ENCODE peak calls at places on chromosomes 16 and 17, in four cellular contexts. H is MG63; U is effector memory CD4-positive, alpha-beta T cell; Y is left ventricle myocardium inferior. I is an unnamed sample.

GRCh38 chr17:21686165-21687015 is 5.9 kb upstream of the KCNJ18 start:
- DNase-seq in Y (no peak), H (no peak), U (no peak), I (no peak)

GRCh38 chr17:57517519-57518342 is 227.4 kb downstream of the CCDC182 start:
- DNase-seq in U (no peak), Y (no peak), H (no peak), I (no peak)

GRCh38 chr17:65277576-65277975 is 140.4 kb downstream of the RGS9 start:
- DNase-seq in H (peak), Y (no peak), U (no peak), I (no peak)

GRCh38 chr17:43092891-43093290 is 32.3 kb downstream of the BRCA1 start:
- DNase-seq in H (no peak), Y (no peak), U (no peak), I (no peak)

GRCh38 chr16:1670371-1670770 is 7.7 kb upstream of the JPT2 start:
- DNase-seq in U (no peak), Y (no peak), H (no peak), I (no peak)

GRCh38 chr17:81049973-81050551 is 15.1 kb downstream of the BAIAP2 start:
- DNase-seq in Y (peak), U (no peak), H (no peak), I (no peak)

GRCh38 chr17:82356028-82356427 is 3.0 kb upstream of the TEX19 start:
- DNase-seq in H (no peak), Y (no peak), U (no peak), I (no peak)

GRCh38 chr17:76791053-76791980 is 53.4 kb downstream of the MFSD11 start:
- DNase-seq in H (peak), Y (no peak), U (no peak), I (peak)

GRCh38 chr16:84278968-84279367 is 15.7 kb upstream of the WFDC1 start:
- DNase-seq in Y (no peak), H (no peak), U (no peak), I (no peak)

GRCh38 chr16:88781140-88782077 is 3.6 kb downstream of the PIEZO1 start:
- DNase-seq in Y (no peak), U (peak), H (no peak), I (no peak)

GRCh38 chr17:16428098-16428882 is 12.9 kb downstream of the TRPV2 start:
- DNase-seq in U (no peak), H (no peak), Y (peak), I (no peak)

GRCh38 chr16:89367538-89368059 is 122.8 kb downstream of the ANKRD11 start:
- DNase-seq in H (no peak), U (no peak), Y (no peak), I (no peak)

GRCh38 chr16:66619534-66620418 is 15.3 kb downstream of the CMTM3 start:
- DNase-seq in H (no peak), Y (no peak), U (no peak), I (peak)

GRCh38 chr16:53131363-53132071 is 76.7 kb downstream of the CHD9 start:
- DNase-seq in Y (peak), H (peak), U (peak), I (no peak)

GRCh38 chr17:75765981-75766380 is 989 bp upstream of the GALK1 start:
- DNase-seq in Y (no peak), H (no peak), U (no peak), I (no peak)

GRCh38 chr16:56518435-56518834 is 1.4 kb downstream of the BBS2 start:
- DNase-seq in U (no peak), Y (no peak), H (peak), I (no peak)

GRCh38 chr16:2846511-2847310 is 11.3 kb downstream of the PRSS22 start:
- DNase-seq in U (no peak), Y (no peak), H (no peak), I (peak)

GRCh38 chr17:12133183-12133582 is 112.5 kb downstream of the MAP2K4 start:
- DNase-seq in H (no peak), U (no peak), Y (no peak), I (no peak)
- H3K4me3 ChIP-seq in H (no peak), U (no peak), Y (no peak), I (no peak)

GRCh38 chr17:61303334-61304096 is 96.1 kb upstream of the TBX2 start:
- DNase-seq in H (no peak), Y (no peak), U (no peak), I (no peak)

GRCh38 chr17:61302911-61303310 is 96.7 kb upstream of the TBX2 start:
- DNase-seq in U (no peak), Y (no peak), H (no peak), I (no peak)

GRCh38 chr17:61294777-61295176 is 104.9 kb upstream of the TBX2 start:
- DNase-seq in U (no peak), Y (no peak), H (peak), I (no peak)

GRCh38 chr17:61296058-61296457 is 103.6 kb upstream of the TBX2 start:
- DNase-seq in U (no peak), Y (no peak), H (no peak), I (no peak)

GRCh38 chr17:61299517-61300513 is 99.8 kb upstream of the TBX2 start:
- DNase-seq in U (no peak), H (no peak), Y (no peak), I (no peak)
- H3K4me3 ChIP-seq in U (no peak), H (no peak), Y (no peak), I (no peak)

DNA sequence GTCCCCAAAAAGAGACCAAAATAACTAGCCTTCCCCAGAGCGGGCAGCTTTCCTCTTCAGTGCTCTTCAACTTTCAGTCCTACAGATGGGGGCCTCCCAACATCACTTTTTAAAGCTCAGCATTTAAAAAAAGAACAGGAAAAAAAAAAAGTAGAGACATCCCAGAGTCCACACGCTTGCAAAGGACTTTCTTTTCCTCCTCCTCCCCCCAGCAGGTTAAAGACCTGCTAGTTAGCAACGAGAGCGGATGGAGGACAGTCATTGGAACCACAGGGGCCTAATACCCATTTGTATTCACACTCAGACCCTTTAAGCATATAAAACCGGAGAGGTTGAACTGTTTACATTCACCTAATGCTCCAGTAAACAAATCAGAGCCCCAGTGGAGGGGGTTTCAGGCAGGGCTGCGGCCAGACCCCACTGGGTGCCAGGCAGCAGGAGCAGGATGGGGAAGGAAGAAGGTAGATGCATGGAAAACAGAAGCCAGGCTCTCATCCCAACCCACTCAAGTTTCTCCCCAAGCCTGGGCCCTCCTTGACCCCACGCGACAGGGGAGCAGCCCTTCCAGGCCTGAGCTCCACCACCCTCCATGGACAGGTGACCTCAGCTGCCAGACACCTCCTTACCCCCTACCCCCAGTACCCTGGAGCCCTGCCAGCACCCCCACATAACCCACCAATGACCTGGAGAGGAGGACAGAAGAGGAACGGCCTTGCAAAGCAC is 15.2 kb downstream of the ZFHX3 start:
- DNase-seq in H (no peak), U (no peak), Y (no peak), I (no peak)
- H3K4me3 ChIP-seq in H (no peak), U (no peak), Y (peak), I (no peak)

DNA sequence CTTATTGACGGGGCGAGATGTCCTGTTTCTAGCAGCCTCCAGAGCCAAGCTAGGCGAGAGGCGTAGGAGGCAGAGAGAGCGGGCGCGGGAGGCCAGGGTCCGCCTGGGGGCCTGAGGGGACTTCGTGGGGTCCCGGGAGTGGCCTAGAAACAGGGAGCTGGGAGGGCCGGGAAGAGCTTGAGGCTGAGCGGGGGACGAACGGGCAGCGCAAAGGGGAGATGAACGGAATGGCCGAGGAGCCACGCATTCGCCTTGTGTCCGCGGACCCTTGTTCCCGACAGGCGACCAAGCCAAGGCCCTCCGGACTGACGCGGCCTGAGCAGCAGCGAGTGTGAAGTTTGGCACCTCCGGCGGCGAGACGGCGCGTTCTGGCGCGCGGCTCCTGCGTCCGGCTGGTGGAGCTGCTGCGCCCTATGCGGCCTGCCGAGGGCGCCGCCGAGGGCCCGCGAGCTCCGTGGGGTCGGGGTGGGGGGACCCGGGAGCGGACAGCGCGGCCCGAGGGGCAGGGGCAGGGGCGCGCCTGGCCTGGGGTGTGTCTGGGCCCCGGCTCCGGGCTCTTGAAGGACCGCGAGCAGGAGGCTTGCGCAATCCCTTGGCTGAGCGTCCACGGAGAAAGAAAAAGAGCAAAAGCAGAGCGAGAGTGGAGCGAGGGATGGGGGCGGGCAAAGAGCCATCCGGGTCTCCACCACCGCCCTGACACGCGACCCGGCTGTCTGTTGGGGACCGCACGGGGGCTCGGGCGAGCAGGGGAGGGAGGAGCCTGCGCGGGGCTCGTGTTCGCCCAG is 1.2 kb upstream of the CBX4 start:
- DNase-seq in Y (peak), U (no peak), H (peak), I (no peak)
- H3K4me3 ChIP-seq in Y (peak), U (peak), H (peak), I (peak)

DNA sequence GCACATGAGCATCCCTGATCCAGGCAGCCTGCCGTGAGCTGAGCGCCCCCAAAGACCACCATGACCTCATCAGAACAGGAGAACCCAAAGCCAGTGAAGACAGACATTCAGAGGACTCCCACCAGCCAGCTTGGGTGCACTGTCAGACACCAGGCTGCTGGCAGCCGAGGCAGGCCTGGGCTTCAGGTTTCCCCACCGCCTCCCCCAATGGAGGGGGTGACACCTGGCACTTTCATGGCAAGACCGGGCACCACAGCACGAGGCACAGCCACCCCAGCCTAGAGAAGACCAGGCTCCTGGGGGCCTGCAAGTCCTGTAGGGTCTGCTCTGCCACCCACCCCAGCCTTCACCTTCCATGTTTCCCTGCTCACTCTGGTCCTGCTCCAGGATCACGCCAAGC is 140.5 kb downstream of the C16orf95 start:
- DNase-seq in H (no peak), Y (no peak), U (no peak), I (no peak)
- H3K4me3 ChIP-seq in H (no peak), Y (no peak), U (no peak), I (no peak)

GRCh38 chr16:14283786-14284185 is 212.7 kb downstream of the MRTFB start:
- DNase-seq in U (no peak), H (no peak), Y (no peak), I (no peak)

GRCh38 chr16:14286381-14287230 is 215.5 kb downstream of the MRTFB start:
- DNase-seq in U (no peak), Y (no peak), H (no peak), I (no peak)

GRCh38 chr16:14285542-14286380 is 214.6 kb downstream of the MRTFB start:
- DNase-seq in Y (peak), H (peak), U (peak), I (no peak)

GRCh38 chr16:14284930-14285541 is 213.9 kb downstream of the MRTFB start:
- DNase-seq in Y (peak), U (no peak), H (peak), I (no peak)

GRCh38 chr16:14284371-14284770 is 213.3 kb downstream of the MRTFB start:
- DNase-seq in U (no peak), H (no peak), Y (no peak), I (no peak)
- H3K4me3 ChIP-seq in U (no peak), H (peak), Y (no peak), I (no peak)

GRCh38 chr17:31013844-31014243 is 43.0 kb downstream of the RNF135 start:
- DNase-seq in U (no peak), Y (no peak), H (no peak), I (no peak)

GRCh38 chr17:31007695-31008373 is 37.0 kb downstream of the RNF135 start:
- DNase-seq in H (no peak), U (no peak), Y (no peak), I (no peak)

GRCh38 chr17:31004160-31004559 is 33.3 kb downstream of the RNF135 start:
- DNase-seq in U (no peak), Y (no peak), H (no peak), I (no peak)

GRCh38 chr17:31003225-31003866 is 32.5 kb downstream of the RNF135 start:
- DNase-seq in U (no peak), H (no peak), Y (no peak), I (no peak)

DNA sequence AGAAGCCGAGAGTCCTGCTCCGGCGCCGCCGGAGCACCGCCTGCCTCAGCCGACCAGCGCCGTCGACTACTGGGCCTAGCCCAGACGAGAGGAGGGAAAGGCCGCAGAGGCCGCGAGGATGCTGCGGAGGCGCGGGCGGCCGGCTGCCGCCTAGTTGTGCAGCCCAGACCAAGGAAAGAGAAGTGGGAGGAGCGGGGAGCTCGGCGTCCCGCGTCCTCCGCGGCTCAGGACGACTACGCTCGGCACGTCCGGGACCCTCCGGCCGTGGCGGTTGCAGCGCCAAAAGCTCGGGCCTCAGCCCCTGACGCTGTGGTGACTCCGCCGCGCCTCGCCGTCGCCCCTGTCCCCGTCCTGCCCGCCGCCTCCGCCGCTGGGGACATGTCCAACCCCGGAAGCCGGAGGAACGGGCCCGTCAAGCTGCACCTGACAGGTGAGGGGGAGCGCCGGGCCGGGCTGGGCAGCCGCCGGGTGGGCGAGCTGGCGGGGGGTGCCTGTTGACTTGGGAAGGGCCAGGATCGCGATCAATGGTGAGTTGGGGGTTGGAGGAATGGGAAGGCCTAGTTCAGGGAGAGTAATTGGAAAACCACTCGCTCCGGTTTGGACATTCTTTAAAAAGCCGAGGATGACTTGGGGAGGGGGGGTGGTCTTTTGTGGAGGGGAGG is 37.7 kb downstream of the RNF135 start:
- DNase-seq in Y (peak), H (peak), U (peak), I (no peak)
- H3K4me3 ChIP-seq in Y (peak), H (peak), U (peak), I (peak)

GRCh38 chr17:17496189-17497064 is at the start of gene RASD1:
- DNase-seq in H (peak), Y (peak), U (peak), I (no peak)

GRCh38 chr17:17493249-17493985 is 2.8 kb downstream of the RASD1 start:
- DNase-seq in U (no peak), Y (peak), H (no peak), I (no peak)

GRCh38 chr17:17493986-17494466 is 2.2 kb downstream of the RASD1 start:
- DNase-seq in U (no peak), H (no peak), Y (no peak), I (no peak)

GRCh38 chr17:17495448-17496188 is 577 bp downstream of the RASD1 start:
- DNase-seq in H (no peak), U (no peak), Y (no peak), I (no peak)

DNA sequence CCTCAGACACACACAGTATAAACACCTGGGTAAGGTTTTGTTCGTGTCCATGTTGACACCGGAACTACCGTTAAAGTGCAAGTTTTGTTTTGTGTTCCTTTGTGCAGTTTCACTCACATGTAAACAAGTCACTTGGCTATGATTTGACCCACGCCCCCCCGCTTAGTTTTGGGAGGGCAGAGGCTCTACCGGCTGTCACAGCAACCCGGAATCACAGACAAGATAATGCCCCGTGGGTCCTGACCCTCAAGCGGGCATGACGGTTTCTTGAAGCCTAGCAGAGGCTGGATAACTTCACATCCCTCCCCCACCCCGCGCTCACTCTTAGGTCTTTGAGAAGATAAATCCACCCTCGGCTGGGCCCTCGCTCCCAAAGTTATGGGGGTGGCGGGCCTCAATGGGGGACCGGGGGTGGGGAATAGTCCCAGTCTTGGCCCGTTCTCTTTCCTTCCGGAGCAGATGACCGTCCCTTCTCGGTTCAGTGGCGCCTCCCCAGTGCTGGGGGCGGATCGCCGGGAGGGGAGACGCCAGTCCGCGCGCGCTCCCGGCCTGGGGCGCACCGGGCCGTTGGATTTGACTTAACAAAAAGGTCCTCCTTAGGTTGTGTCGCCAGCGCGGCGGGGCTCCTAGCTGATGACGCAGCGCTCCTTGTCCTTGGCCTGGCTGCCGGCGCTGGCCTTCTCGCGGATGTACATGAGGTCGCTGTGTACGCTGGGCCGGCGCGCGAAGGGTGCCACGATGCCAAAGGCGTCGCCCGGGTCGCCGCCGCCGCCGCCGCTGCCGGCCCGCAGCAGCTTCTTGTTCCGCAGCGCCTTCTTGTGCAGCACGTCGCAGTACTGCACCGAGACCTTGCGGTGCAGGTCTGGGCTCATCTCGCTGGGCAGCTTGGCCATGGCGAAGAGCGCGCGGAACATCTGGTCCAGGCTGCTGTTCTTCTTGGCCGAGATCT is 1.4 kb downstream of the RASD1 start:
- DNase-seq in H (no peak), U (no peak), Y (peak), I (no peak)
- H3K4me3 ChIP-seq in H (no peak), U (peak), Y (peak), I (peak)

GRCh38 chr17:69501591-69502468 is 87.3 kb downstream of the MAP2K6 start:
- DNase-seq in U (no peak), Y (no peak), H (peak), I (peak)

GRCh38 chr17:69499301-69499700 is 84.8 kb downstream of the MAP2K6 start:
- DNase-seq in Y (no peak), H (no peak), U (no peak), I (no peak)

GRCh38 chr17:69503711-69504110 is 89.2 kb downstream of the MAP2K6 start:
- DNase-seq in Y (no peak), U (no peak), H (no peak), I (no peak)

GRCh38 chr17:69502488-69502887 is 88.0 kb downstream of the MAP2K6 start:
- DNase-seq in Y (no peak), U (no peak), H (no peak), I (no peak)

DNA sequence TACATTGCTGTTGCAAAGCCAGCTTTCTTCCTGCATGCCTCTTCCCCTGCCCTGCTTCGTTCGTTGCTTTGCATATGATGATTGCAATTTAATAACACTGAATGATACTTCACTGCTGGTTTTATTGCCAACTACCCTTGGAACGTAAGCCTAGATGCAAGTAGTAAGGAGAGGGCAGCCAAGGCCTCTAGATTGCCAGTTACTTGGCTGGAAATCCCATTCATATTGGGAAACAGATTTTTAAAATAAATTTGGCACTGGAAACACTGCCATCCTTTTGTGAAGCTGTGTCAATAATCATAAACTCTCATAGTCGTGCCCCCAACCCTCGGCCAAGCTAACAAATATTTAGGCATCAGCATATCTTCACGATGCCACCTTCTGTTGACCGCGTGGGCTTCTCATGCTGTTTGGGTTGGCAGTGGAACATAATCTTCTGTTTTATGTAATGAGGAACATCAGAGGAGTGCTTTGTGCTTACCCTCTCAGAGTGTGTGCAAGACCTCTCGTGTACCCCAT is 86.5 kb downstream of the MAP2K6 start:
- DNase-seq in Y (no peak), U (no peak), H (peak), I (no peak)
- H3K4me3 ChIP-seq in Y (peak), U (no peak), H (no peak), I (no peak)